ENCODE peak calls at places on chromosomes 1 and 21, in four cellular contexts. P is HepG2, Q is A549, L is IMR-90. N is an unnamed sample.

GRCh38 chr1:11407301-11407994 is 71.5 kb upstream of the DISP3 start:
- DNase-seq in P (no peak), L (no peak), Q (no peak), N (peak)

GRCh38 chr1:197955486-197956394 is 38.6 kb downstream of the LHX9 start:
- DNase-seq in P (peak), Q (no peak), L (peak), N (no peak)

GRCh38 chr1:154429118-154429517 is 24.0 kb downstream of the IL6R start:
- DNase-seq in P (no peak), Q (no peak), L (no peak), N (no peak)

GRCh38 chr1:43742026-43742425 is 34.7 kb downstream of the ST3GAL3 start:
- DNase-seq in Q (no peak), L (no peak), P (no peak), N (no peak)

GRCh38 chr21:42629856-42630410 is 23.5 kb upstream of the PDE9A start:
- DNase-seq in L (no peak), Q (no peak), P (no peak), N (no peak)

GRCh38 chr1:79295967-79296366 is 289.4 kb upstream of the ADGRL4 start:
- DNase-seq in P (no peak), L (peak), Q (no peak), N (no peak)

GRCh38 chr1:27979151-27979858 is 19.5 kb downstream of the XKR8 start:
- DNase-seq in Q (peak), P (no peak), L (peak), N (peak)

GRCh38 chr1:21313886-21314796 is 23.9 kb upstream of the ECE1 start:
- DNase-seq in L (no peak), P (no peak), Q (no peak), N (no peak)

GRCh38 chr1:177091036-177091435 is 73.5 kb downstream of the ASTN1 start:
- DNase-seq in Q (no peak), P (no peak), L (no peak), N (no peak)

GRCh38 chr1:116654351-116654750 is 13.2 kb downstream of the IGSF3 start:
- DNase-seq in Q (no peak), P (no peak), L (no peak), N (no peak)

GRCh38 chr1:235767795-235768194 is 98.9 kb downstream of the LYST start:
- DNase-seq in L (no peak), Q (no peak), P (no peak), N (no peak)

GRCh38 chr1:187763465-187763864 is 934.7 kb downstream of the PLA2G4A start:
- DNase-seq in P (no peak), L (no peak), Q (no peak), N (no peak)

GRCh38 chr1:32997381-32997891 is 32.8 kb upstream of the RNF19B start:
- DNase-seq in L (peak), P (no peak), Q (no peak), N (no peak)

GRCh38 chr1:21508580-21509350 is 458 bp upstream of the ALPL start:
- DNase-seq in L (peak), Q (peak), P (no peak), N (peak)

GRCh38 chr1:41955461-41956159 is 36.9 kb upstream of the HIVEP3 start:
- DNase-seq in Q (peak), L (peak), P (no peak), N (no peak)

GRCh38 chr1:114002492-114003290 is 23.4 kb downstream of the OLFML3 start:
- DNase-seq in P (peak), Q (no peak), L (no peak), N (no peak)

GRCh38 chr1:32939655-32940371 is 24.8 kb downstream of the RNF19B start:
- DNase-seq in P (no peak), Q (no peak), L (peak), N (peak)

GRCh38 chr1:204647114-204647804 is 38.3 kb downstream of the LRRN2 start:
- DNase-seq in L (peak), P (peak), Q (peak), N (peak)

GRCh38 chr1:106910798-106911197 is 145.7 kb upstream of the PRMT6 start:
- DNase-seq in Q (no peak), L (no peak), P (no peak), N (no peak)

GRCh38 chr1:2236695-2237677 is 8.9 kb downstream of the SKI start:
- DNase-seq in P (no peak), Q (no peak), L (no peak), N (no peak)

GRCh38 chr1:198892065-198892464 is 253.2 kb downstream of the PTPRC start:
- DNase-seq in L (peak), Q (no peak), P (no peak), N (no peak)

GRCh38 chr1:229288516-229288915 is 17.6 kb downstream of the RAB4A start:
- DNase-seq in Q (no peak), P (no peak), L (no peak), N (no peak)

GRCh38 chr1:210448293-210448892 is 119.7 kb downstream of the HHAT start:
- DNase-seq in Q (peak), P (peak), L (peak), N (peak)

GRCh38 chr1:113191579-113192076 is 118.6 kb downstream of the LRIG2 start:
- DNase-seq in L (no peak), Q (peak), P (no peak), N (no peak)

GRCh38 chr1:156232222-156232621 is 9.8 kb upstream of the BGLAP start:
- DNase-seq in Q (no peak), L (no peak), P (no peak), N (peak)

GRCh38 chr1:94528271-94528670 is 13.3 kb downstream of the F3 start:
- DNase-seq in P (no peak), L (peak), Q (no peak), N (no peak)

GRCh38 chr1:32521165-32521564 is 18.1 kb upstream of the ZBTB8A start:
- DNase-seq in Q (peak), L (no peak), P (no peak), N (peak)

GRCh38 chr1:185483647-185484450 is 166.8 kb upstream of the IVNS1ABP start:
- DNase-seq in Q (peak), P (no peak), L (peak), N (peak)

GRCh38 chr1:65429806-65430205 is 9.3 kb downstream of the LEPR start:
- DNase-seq in L (peak), P (no peak), Q (peak), N (no peak)

GRCh38 chr1:214186118-214186517 is 94.8 kb upstream of the SMYD2 start:
- DNase-seq in P (no peak), Q (no peak), L (no peak), N (no peak)

GRCh38 chr1:212671342-212672031 is 28.2 kb downstream of the BATF3 start:
- DNase-seq in P (no peak), L (peak), Q (peak), N (no peak)

DNA sequence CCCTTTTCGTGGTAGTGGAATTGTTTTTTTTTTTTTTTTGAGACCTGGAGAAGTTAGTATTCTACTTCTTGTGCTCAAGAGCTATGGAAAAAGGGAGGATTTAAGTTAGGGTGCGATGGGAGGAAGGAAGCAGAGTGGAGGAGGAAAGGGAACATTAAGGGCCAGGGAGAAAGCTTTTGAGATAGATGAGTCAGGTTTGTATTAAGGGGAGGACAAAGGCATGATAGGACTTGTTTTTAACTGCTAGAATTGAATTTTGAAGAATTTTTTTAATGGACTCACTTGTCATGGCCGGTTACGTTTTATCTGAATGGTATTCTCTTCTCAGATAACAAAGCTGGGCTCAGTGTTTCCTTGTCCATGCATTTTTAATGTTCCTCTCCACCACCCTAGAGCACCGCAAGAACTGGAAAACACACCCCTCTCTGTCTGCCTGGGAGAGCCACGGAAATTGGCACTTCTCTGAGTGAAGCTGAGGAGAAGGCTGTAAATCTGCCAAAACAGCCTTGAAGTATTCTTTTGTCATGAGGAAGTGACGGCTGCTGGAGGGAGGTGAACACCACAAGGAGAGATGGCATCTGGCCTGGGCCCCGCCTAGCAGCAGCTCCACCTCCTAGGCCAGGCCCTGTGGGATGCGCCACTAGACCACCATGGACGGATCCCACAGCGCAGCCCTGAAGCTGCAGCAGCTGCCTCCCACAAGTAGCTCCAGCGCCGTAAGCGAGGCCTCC is 3.5 kb downstream of the NIPAL3 start:
- DNase-seq in L (peak), P (no peak), Q (peak), N (peak)
- TF ChIP-seq MAZ in L (no peak), P (no peak), Q (no peak), N (no peak)

GRCh38 chr1:151800830-151801229 is 4.4 kb downstream of the LINGO4 start:
- DNase-seq in L (no peak), Q (no peak), P (no peak), N (no peak)
- TF ChIP-seq MAZ in L (no peak), Q (no peak), P (no peak), N (no peak)

DNA sequence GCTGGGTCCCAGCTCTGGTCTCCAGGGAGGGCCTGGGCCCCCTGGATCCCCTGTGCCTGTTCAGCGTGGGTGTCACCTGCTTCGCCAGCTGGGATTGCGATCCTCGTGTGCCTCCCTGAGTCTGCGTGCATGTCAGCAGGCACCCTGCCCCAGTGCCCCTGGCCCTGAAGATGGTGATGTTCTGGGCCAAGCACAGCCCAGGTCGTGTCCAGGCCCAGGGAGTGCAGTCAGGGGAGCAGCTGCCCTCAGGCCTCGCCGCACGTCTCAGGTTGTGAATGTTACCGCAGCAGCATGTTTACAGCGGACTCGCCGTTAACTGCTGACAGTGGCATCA is 63.9 kb upstream of the DIP2A start:
- DNase-seq in P (no peak), L (no peak), Q (no peak), N (no peak)
- TF ChIP-seq MAZ in P (no peak), L (no peak), Q (no peak), N (no peak)

GRCh38 chr1:81920245-81920740 is 119.6 kb downstream of the ADGRL2 start:
- DNase-seq in P (no peak), L (peak), Q (no peak), N (no peak)
- TF ChIP-seq MAZ in P (no peak), L (peak), Q (no peak), N (no peak)